ENCODE peak calls at places on chromosomes 1 and 21, in eight cellular contexts. T, B, W, H, E, M, Q and V are unnamed samples.

GRCh38 chr21:38567577-38568360 is 69.5 kb upstream of the ERG start:
- DNase-seq in W (no peak), E (no peak), T (peak), H (no peak), Q (no peak), M (no peak), B (peak), V (no peak)

GRCh38 chr1:207845109-207845508 is 65.8 kb downstream of the CD34 start:
- DNase-seq in T (no peak), Q (no peak), M (no peak), H (no peak), B (no peak), W (no peak), E (no peak), V (no peak)

GRCh38 chr21:45607922-45608295 is 35.6 kb upstream of the PCBP3 start:
- DNase-seq in Q (no peak), H (no peak), B (no peak), W (no peak), T (no peak), E (no peak), M (peak), V (no peak)

GRCh38 chr21:26136686-26137085 is 33.9 kb downstream of the APP start:
- DNase-seq in W (no peak), B (no peak), T (no peak), H (peak), E (no peak), Q (no peak), M (no peak), V (no peak)

GRCh38 chr1:22792396-22793171 is 81.9 kb downstream of the EPHB2 start:
- DNase-seq in B (no peak), E (no peak), W (peak), H (no peak), Q (no peak), T (no peak), M (no peak), V (no peak)

GRCh38 chr1:228291906-228292608 is 84.2 kb downstream of the OBSCN start:
- DNase-seq in B (no peak), T (no peak), E (no peak), M (no peak), Q (no peak), H (no peak), W (no peak), V (peak)

GRCh38 chr1:49351744-49352143 is 575.1 kb upstream of the BEND5 start:
- DNase-seq in M (no peak), Q (no peak), B (no peak), T (no peak), H (no peak), E (no peak), W (no peak), V (no peak)

GRCh38 chr1:2347907-2348306 is 43.4 kb downstream of the MORN1 start:
- DNase-seq in W (no peak), Q (no peak), E (no peak), B (no peak), M (peak), H (no peak), T (no peak), V (peak)

GRCh38 chr1:205936316-205936715 is 6.9 kb downstream of the SLC26A9 start:
- DNase-seq in Q (no peak), H (no peak), M (no peak), W (no peak), T (no peak), B (no peak), E (no peak), V (no peak)

GRCh38 chr1:245404527-245404926 is 249.7 kb downstream of the KIF26B start:
- DNase-seq in H (no peak), Q (no peak), B (no peak), E (no peak), W (no peak), M (no peak), T (no peak), V (no peak)

GRCh38 chr1:31934706-31935629 is 3.2 kb downstream of the PTP4A2 start:
- DNase-seq in H (peak), M (no peak), T (peak), E (no peak), W (no peak), Q (no peak), B (peak), V (no peak)

GRCh38 chr1:10829965-10830515 is 33.6 kb upstream of the CASZ1 start:
- DNase-seq in E (no peak), H (no peak), W (no peak), T (no peak), B (no peak), M (no peak), Q (no peak), V (no peak)

GRCh38 chr1:30274937-30275621 is 448.3 kb downstream of the MATN1 start:
- DNase-seq in T (no peak), E (peak), M (peak), H (no peak), B (no peak), Q (no peak), W (no peak), V (no peak)

GRCh38 chr1:228005511-228006033 is 1.2 kb upstream of the WNT3A start:
- DNase-seq in B (no peak), Q (no peak), H (no peak), W (no peak), M (peak), E (no peak), T (no peak), V (no peak)

GRCh38 chr1:116020668-116021272 is 44.5 kb downstream of the SLC22A15 start:
- DNase-seq in B (peak), W (peak), E (peak), M (peak), H (peak), T (peak), Q (peak), V (peak)

GRCh38 chr1:114219247-114219872 is 65.7 kb upstream of the SYT6 start:
- DNase-seq in E (no peak), B (peak), W (peak), M (no peak), Q (no peak), H (no peak), T (peak), V (no peak)

GRCh38 chr1:62247391-62248168 is 52.9 kb downstream of the L1TD1 start:
- DNase-seq in E (no peak), M (no peak), Q (no peak), B (no peak), T (no peak), W (peak), H (no peak), V (no peak)

GRCh38 chr1:160260436-160261382 is 1.6 kb downstream of the DCAF8 start:
- DNase-seq in M (no peak), Q (no peak), E (no peak), B (peak), T (no peak), H (no peak), W (no peak), V (no peak)

GRCh38 chr1:45032833-45033232 is 20.8 kb downstream of the UROD start:
- DNase-seq in H (no peak), T (no peak), Q (no peak), B (no peak), M (no peak), W (no peak), E (no peak), V (no peak)

GRCh38 chr1:245019904-245020486 is 134.8 kb upstream of the KIF26B start:
- DNase-seq in Q (no peak), H (peak), W (no peak), M (no peak), B (no peak), E (no peak), T (no peak), V (no peak)

GRCh38 chr1:41483960-41484844 is at the start of gene EDN2:
- DNase-seq in H (no peak), Q (no peak), B (no peak), E (peak), W (peak), M (no peak), T (no peak), V (peak)